ENCODE peak calls at places on chromosomes 5 and 9, in four cellular contexts. S is ovary, C is tibial nerve, U is fibroblast of lung. N is an unnamed sample.

GRCh38 chr5:143182106-143182505 is 221.4 kb downstream of the NR3C1 start:
- DNase-seq in U (no peak), S (no peak), C (no peak), N (peak; percentile 43)

GRCh38 chr5:127599847-127600246 is 49.0 kb upstream of the CTXN3 start:
- DNase-seq in U (no peak), C (no peak), S (no peak), N (no peak)

GRCh38 chr5:135434591-135435466 is 12.3 kb downstream of the DCANP1 start:
- DNase-seq in C (no peak), U (no peak), S (peak; percentile 6), N (no peak)

GRCh38 chr5:133565993-133566392 is 46.3 kb downstream of the FSTL4 start:
- DNase-seq in U (peak; percentile 31), C (no peak), S (no peak), N (peak; percentile 45)

GRCh38 chr5:14871084-14871572 is 450 bp downstream of the ANKH start:
- DNase-seq in U (no peak), S (peak; percentile 55), C (no peak), N (no peak)

GRCh38 chr9:70106571-70106970 is 62.9 kb downstream of the MAMDC2 start:
- DNase-seq in C (no peak), S (no peak), U (no peak), N (no peak)

GRCh38 chr9:111287127-111287526 is 42.9 kb downstream of the OR2K2 start:
- DNase-seq in S (no peak), C (no peak), U (peak; percentile 14), N (peak; percentile 62)

GRCh38 chr9:38355526-38356120 is 36.9 kb upstream of the ALDH1B1 start:
- DNase-seq in U (no peak), S (no peak), C (no peak), N (no peak)

GRCh38 chr9:21801683-21802417 is 586 bp upstream of the MTAP start:
- DNase-seq in S (peak; percentile 86), C (peak; percentile 44), U (peak; percentile 88), N (peak; percentile 91)

GRCh38 chr9:6450641-6451375 is 37.8 kb downstream of the UHRF2 start:
- DNase-seq in U (no peak), S (no peak), C (no peak), N (peak; percentile 54)

GRCh38 chr9:127751269-127752054 is 16.4 kb upstream of the TOR2A start:
- DNase-seq in C (no peak), S (peak; percentile 61), U (peak; percentile 20), N (peak; percentile 41)

GRCh38 chr5:166509085-166509484 is 1782.4 kb upstream of the WWC1 start:
- DNase-seq in C (no peak), S (no peak), U (peak; percentile 3), N (no peak)

GRCh38 chr9:27352457-27353188 is 55.7 kb upstream of the EQTN start:
- DNase-seq in C (no peak), U (no peak), S (no peak), N (no peak)

GRCh38 chr9:129500166-129500862 is 120.6 kb downstream of the C9orf50 start:
- DNase-seq in S (peak; percentile 78), U (no peak), C (no peak), N (peak; percentile 85)

GRCh38 chr9:134293031-134293521 is 33.2 kb upstream of the RXRA start:
- DNase-seq in S (no peak), C (no peak), U (no peak), N (no peak)

GRCh38 chr5:137649228-137649890 is 86.5 kb downstream of the KLHL3 start:
- DNase-seq in U (peak; percentile 79), C (no peak), S (no peak), N (peak; percentile 88)

GRCh38 chr9:88991066-88992030 is at the start of gene S1PR3:
- DNase-seq in U (peak; percentile 60), C (peak; percentile 31), S (peak; percentile 54), N (peak; percentile 66)

GRCh38 chr9:36896296-36896695 is 137.8 kb downstream of the PAX5 start:
- DNase-seq in C (no peak), S (no peak), U (no peak), N (no peak)

GRCh38 chr5:96627792-96628191 is 34.4 kb upstream of the CAST start:
- DNase-seq in C (no peak), S (no peak), U (no peak), N (no peak)

GRCh38 chr9:127983847-127984289 is 3.1 kb upstream of the EEIG1 start:
- DNase-seq in S (no peak), U (no peak), C (no peak), N (no peak)

GRCh38 chr5:94422819-94423218 is 195.6 kb downstream of the KIAA0825 start:
- DNase-seq in U (peak; percentile 42), S (no peak), C (no peak), N (peak; percentile 54)

GRCh38 chr5:68540798-68541590 is 325.4 kb downstream of the PIK3R1 start:
- DNase-seq in C (no peak), U (no peak), S (no peak), N (no peak)

GRCh38 chr5:174046558-174046957 is 1.1 kb downstream of the NSG2 start:
- DNase-seq in S (no peak), U (no peak), C (no peak), N (no peak)

GRCh38 chr9:76451234-76451633 is 7.7 kb upstream of the GCNT1 start:
- DNase-seq in S (no peak), C (no peak), U (peak; percentile 70), N (peak; percentile 86)

GRCh38 chr5:176564002-176564401 is 14.9 kb downstream of the CDHR2 start:
- DNase-seq in S (no peak), C (no peak), U (no peak), N (no peak)

GRCh38 chr5:94081088-94081487 is 339.7 kb upstream of the POU5F2 start:
- DNase-seq in S (no peak), C (no peak), U (no peak), N (no peak)

DNA sequence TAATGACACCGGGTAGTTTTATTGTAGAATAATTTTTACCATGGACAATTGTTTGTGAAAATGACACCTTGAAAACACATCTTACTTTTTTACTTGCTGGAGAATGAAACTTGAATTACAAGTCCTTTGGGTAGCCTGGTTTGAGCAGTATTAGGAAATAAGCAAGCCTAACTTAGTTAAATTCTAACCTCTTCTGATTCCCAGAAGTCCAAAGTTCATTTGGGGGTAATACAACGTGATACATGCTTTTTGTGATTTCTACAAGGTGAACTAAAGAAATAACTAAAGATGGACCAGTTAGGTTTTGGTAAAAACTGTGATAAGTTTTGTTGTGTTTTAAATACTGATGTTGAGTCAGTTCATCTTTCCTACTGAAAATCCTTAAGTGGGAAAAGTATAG is 135.4 kb upstream of the DMRT1 start:
- DNase-seq in C (no peak), U (no peak), S (no peak), N (no peak)
- H3K4me3 ChIP-seq in C (peak overlapping the region; percentile 40), U (peak overlapping the region; percentile 60), S (peak overlapping the region; percentile 59), N (no peak overlapping the region)

DNA sequence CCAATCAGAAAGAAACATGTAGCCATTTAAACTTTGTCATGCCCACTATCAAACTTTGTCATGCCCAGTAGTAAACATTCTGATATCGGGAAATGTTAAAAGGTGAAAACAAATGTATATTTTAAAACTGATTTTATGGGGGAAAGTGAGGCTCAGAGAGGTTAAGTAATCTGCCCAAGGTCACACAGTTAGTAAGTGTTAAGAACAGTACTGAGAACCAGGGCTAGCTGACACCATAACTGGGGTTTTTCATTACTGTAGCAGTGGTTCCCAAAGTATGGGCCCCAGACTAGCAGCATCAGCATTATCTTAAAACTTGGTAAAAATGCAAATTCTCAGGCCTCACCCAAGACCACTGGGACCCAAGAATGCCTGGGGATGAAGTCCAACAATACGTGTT is 9.9 kb upstream of the FRRS1L start:
- DNase-seq in U (no peak), S (no peak), C (no peak), N (no peak)
- TF ChIP-seq CTCF in U (no peak), S (no peak), C (no peak), N (no peak)

GRCh38 chr5:140042551-140043507 is at the start of gene NRG2:
- DNase-seq in C (peak; percentile 28), U (peak; percentile 30), S (peak; percentile 86), N (peak; percentile 21)

GRCh38 chr5:140043508-140043872 is 391 bp upstream of the NRG2 start:
- DNase-seq in U (no peak), C (no peak), S (peak; percentile 59), N (no peak)

GRCh38 chr5:140041492-140042421 is 1.3 kb downstream of the NRG2 start:
- DNase-seq in U (peak; percentile 50), S (peak; percentile 79), C (peak; percentile 22), N (peak; percentile 25)

GRCh38 chr5:140041099-140041491 is 2.0 kb downstream of the NRG2 start:
- DNase-seq in U (no peak), C (no peak), S (no peak), N (no peak)

GRCh38 chr5:140044041-140044440 is 942 bp upstream of the NRG2 start:
- DNase-seq in S (no peak), C (no peak), U (no peak), N (no peak)
- H3K4me3 ChIP-seq in S (no peak overlapping the region), C (no peak overlapping the region), U (no peak overlapping the region), N (no peak overlapping the region)

GRCh38 chr9:72412483-72413040 is 47.6 kb upstream of the ZFAND5 start:
- DNase-seq in U (no peak), S (no peak), C (no peak), N (no peak)
- TF ChIP-seq CTCF in U (no peak), S (no peak), C (no peak), N (no peak)

DNA sequence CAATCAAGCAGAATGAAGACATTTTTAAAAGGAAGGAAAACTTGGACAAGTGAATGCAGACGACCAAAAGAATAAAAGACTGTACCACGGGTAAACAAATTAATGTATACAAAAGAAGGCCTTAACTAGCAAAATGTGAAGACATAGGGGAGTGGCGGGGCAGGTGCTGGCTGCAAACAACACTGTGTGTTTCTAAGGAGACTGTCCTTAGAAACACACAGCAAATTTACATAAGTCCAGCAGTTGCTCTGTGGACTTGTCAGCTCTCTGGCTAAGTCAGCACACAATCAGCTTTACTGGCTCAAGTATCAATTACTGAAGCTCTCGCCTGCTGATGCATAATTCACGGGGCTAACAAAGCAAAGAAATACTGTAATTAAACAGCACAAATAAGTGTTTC is 24.8 kb downstream of the PTBP3 start:
- DNase-seq in U (peak; percentile 19), C (no peak), S (no peak), N (no peak)
- H3K4me3 ChIP-seq in U (no peak overlapping the region), C (no peak overlapping the region), S (no peak overlapping the region), N (no peak overlapping the region)

GRCh38 chr9:138100711-138101349 is 223.2 kb downstream of the CACNA1B start:
- DNase-seq in C (no peak), U (no peak), S (no peak), N (no peak)
- TF ChIP-seq CTCF in C (no peak), U (no peak), S (no peak), N (no peak)

DNA sequence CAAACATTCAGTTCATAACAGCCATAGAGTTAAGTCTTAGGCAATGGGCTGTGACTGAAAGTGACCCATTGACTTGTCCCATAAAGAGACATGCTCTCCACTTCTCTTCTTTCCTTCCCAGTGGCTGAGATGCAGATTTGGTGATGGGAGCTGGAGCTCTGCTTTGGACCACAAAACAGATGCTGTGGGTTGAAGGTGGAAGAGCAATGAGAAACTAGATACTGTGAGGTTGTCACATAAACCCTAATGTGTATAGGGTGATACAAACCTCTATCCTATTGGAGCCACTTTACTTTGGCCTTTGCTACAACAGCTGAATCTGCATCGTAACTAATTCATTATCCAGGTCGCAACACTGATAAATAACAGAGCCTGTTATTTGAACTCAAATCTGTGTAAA is 192.0 kb downstream of the TTC39B start:
- DNase-seq in C (no peak), S (no peak), U (no peak), N (no peak)
- H3K4me3 ChIP-seq in C (no peak overlapping the region), S (no peak overlapping the region), U (no peak overlapping the region), N (no peak overlapping the region)